ENCODE peak calls at places on chromosomes 2 and 18, in four cellular contexts. H, E, C and Y are unnamed samples.

GRCh38 chr2:68765739-68766377 is 31.2 kb downstream of the ARHGAP25 start:
- DNase-seq in H (no peak), E (peak; percentile 58), C (no peak), Y (no peak)

GRCh38 chr18:43780782-43781340 is 503.6 kb upstream of the SYT4 start:
- DNase-seq in H (peak; percentile 49), E (no peak), C (peak; percentile 16), Y (peak; percentile 67)

GRCh38 chr2:223681125-223681524 is 79.0 kb upstream of the SCG2 start:
- DNase-seq in H (no peak), E (no peak), C (no peak), Y (no peak)

GRCh38 chr2:173657996-173658717 is 303.5 kb downstream of the CDCA7 start:
- DNase-seq in H (peak; percentile 95), E (no peak), C (peak; percentile 92), Y (peak; percentile 80)

GRCh38 chr18:8005870-8006269 is 438.8 kb downstream of the PTPRM start:
- DNase-seq in H (no peak), E (no peak), C (no peak), Y (no peak)

GRCh38 chr2:164178835-164179470 is 442.3 kb downstream of the GRB14 start:
- DNase-seq in H (no peak), E (no peak), C (no peak), Y (no peak)

GRCh38 chr18:59712311-59712710 is 15.1 kb upstream of the CCBE1 start:
- DNase-seq in H (no peak), E (no peak), C (no peak), Y (no peak)

GRCh38 chr2:237924164-237924534 is 42.7 kb upstream of the UBE2F start:
- DNase-seq in H (no peak), E (no peak), C (no peak), Y (no peak)

GRCh38 chr2:86216577-86217555 is 17.6 kb downstream of the MRPL35 start:
- DNase-seq in H (no peak), E (no peak), C (peak; percentile 54), Y (no peak)

GRCh38 chr2:241871538-241872312 is 2.2 kb downstream of the RTP5 start:
- DNase-seq in H (no peak), E (no peak), C (no peak), Y (no peak)

GRCh38 chr18:78080081-78080480 is 830.4 kb downstream of the GALR1 start:
- DNase-seq in H (no peak), E (no peak), C (no peak), Y (no peak)

GRCh38 chr2:241802421-241802749 is 6.6 kb upstream of the NEU4 start:
- DNase-seq in H (no peak), E (no peak), C (no peak), Y (no peak)

GRCh38 chr18:44895176-44895798 is 214.6 kb downstream of the SETBP1 start:
- DNase-seq in H (peak; percentile 55), E (peak; percentile 46), C (peak; percentile 76), Y (peak; percentile 25)

GRCh38 chr2:29309090-29310054 is 194.2 kb downstream of the CLIP4 start:
- DNase-seq in H (peak; percentile 47), E (peak; percentile 67), C (peak; percentile 74), Y (peak; percentile 27)

GRCh38 chr2:240340361-240340761 is 95.1 kb upstream of the GPC1 start:
- DNase-seq in H (no peak), E (no peak), C (no peak), Y (no peak)

GRCh38 chr2:121283670-121284245 is 1.2 kb downstream of the TFCP2L1 start:
- DNase-seq in H (no peak), E (no peak), C (no peak), Y (no peak)

GRCh38 chr2:237456200-237456731 is 30.8 kb upstream of the MLPH start:
- DNase-seq in H (peak; percentile 77), E (no peak), C (peak; percentile 72), Y (no peak)

GRCh38 chr2:89829828-89830227 is 1138.4 kb downstream of the RPIA start:
- DNase-seq in H (no peak), E (no peak), C (no peak), Y (no peak)

GRCh38 chr18:13320133-13320532 is 101.6 kb downstream of the LDLRAD4 start:
- DNase-seq in H (no peak), E (no peak), C (no peak), Y (no peak)

GRCh38 chr18:79395761-79396404 is at the start of gene NFATC1:
- DNase-seq in H (peak; percentile 42), E (peak; percentile 61), C (peak; percentile 63), Y (no peak)

GRCh38 chr2:178514664-178515063 is 34.4 kb downstream of the PLEKHA3 start:
- DNase-seq in H (peak; percentile 47), E (no peak), C (peak; percentile 31), Y (no peak)

GRCh38 chr18:9842446-9842845 is 43.3 kb upstream of the TXNDC2 start:
- DNase-seq in H (no peak), E (no peak), C (no peak), Y (no peak)

GRCh38 chr2:108579631-108580030 is 45.4 kb downstream of the LIMS1 start:
- DNase-seq in H (peak; percentile 33), E (no peak), C (no peak), Y (no peak)

GRCh38 chr2:121804340-121804739 is 48.9 kb downstream of the TSN start:
- DNase-seq in H (no peak), E (peak; percentile 89), C (no peak), Y (no peak)

GRCh38 chr18:32271649-32272324 is 81.9 kb downstream of the MEP1B start:
- DNase-seq in H (peak; percentile 10), E (peak; percentile 14), C (peak; percentile 72), Y (peak; percentile 20)

GRCh38 chr2:74226648-74227213 is 28.3 kb downstream of the MTHFD2 start:
- DNase-seq in H (no peak), E (no peak), C (peak; percentile 26), Y (no peak)

GRCh38 chr18:21260621-21261020 is 18.6 kb downstream of the GREB1L start:
- DNase-seq in H (no peak), E (no peak), C (no peak), Y (no peak)

DNA sequence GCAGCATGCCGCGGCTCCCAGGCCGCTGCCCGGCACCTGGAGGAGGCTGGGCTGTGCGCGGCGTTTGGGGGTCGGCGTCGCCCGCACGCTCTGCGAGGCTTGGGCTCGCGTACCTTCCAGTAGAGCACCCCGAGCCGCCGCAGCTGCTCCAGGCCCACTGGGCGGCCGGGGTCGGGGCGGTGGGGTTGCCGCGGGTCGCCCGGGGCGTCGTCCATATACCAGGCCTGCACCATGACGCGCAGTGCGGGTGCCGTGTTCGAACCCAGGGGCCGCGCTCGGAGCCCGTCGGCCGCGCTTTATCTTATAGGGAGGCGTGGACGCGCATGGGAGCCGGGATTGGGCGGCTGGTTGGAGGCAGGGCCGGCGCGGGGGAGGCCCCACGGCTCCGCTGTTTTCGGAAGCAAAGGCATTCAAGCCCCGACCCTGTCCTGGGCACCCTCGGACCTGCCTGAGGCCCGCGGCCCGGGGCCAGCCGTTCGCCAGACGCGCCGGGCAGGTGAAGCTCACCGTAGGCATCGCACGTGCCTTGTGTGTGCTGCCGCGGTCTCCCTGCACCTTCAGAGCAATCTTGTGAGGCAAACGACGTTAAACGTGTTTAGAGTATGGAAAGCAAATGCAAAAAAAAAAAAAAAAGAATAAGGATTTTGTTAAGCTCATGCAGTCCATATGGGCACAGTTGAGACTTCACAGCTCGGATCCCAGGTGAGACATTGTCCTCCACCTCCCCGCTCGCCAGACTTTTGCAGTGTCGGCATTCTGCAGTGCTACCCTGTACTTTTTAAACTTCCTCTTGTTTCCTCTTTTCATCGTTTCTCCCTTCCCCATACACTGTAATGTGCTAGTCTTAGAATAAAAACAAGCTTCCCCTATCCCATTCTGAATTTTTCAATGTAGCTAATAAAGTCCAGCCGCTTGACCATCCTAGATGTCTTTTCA is at the start of gene ADI1:
- DNase-seq in H (peak; percentile 74), E (peak; percentile 77), C (peak; percentile 73), Y (no peak)
- H3K4me3 ChIP-seq in H (peak within 1 kb of the TSS; percentile 82), E (peak within 1 kb of the TSS; percentile 81), C (peak within 1 kb of the TSS; percentile 87), Y (peak within 1 kb of the TSS; percentile 93)

DNA sequence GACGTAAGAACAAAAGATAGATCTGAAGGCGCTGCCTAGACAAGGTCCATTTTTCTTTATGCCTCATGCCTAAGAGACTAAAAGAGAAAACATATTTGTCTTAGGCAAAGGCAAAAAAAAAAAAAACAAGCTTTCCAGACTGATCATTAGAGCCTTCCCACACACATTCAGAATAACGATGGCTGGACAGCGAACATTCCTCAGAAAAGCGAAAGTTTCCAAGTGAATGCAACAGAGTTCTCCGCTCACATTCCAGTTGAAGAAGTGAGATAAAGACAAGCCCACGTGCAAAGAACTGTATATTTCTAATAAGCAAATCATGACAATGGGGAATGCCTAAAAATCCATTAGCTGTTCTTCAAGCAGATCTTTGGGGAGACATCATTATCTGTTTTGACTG is 347.9 kb downstream of the METTL4 start:
- DNase-seq in H (no peak), E (no peak), C (peak; percentile 75), Y (no peak)
- H3K4me3 ChIP-seq in H (peak overlapping the region; percentile 3), E (no peak overlapping the region), C (peak overlapping the region; percentile 62), Y (no peak overlapping the region)

GRCh38 chr2:239275037-239275685 is 125.7 kb downstream of the HDAC4 start:
- DNase-seq in H (peak; percentile 96), E (no peak), C (peak; percentile 96), Y (peak; percentile 97)

GRCh38 chr2:239272626-239273025 is 128.2 kb downstream of the HDAC4 start:
- DNase-seq in H (no peak), E (no peak), C (no peak), Y (no peak)

GRCh38 chr2:239271471-239272255 is 129.2 kb downstream of the HDAC4 start:
- DNase-seq in H (peak; percentile 30), E (no peak), C (peak; percentile 44), Y (no peak)

GRCh38 chr2:239274391-239275001 is 126.3 kb downstream of the HDAC4 start:
- DNase-seq in H (peak; percentile 41), E (no peak), C (peak; percentile 64), Y (peak; percentile 33)

DNA sequence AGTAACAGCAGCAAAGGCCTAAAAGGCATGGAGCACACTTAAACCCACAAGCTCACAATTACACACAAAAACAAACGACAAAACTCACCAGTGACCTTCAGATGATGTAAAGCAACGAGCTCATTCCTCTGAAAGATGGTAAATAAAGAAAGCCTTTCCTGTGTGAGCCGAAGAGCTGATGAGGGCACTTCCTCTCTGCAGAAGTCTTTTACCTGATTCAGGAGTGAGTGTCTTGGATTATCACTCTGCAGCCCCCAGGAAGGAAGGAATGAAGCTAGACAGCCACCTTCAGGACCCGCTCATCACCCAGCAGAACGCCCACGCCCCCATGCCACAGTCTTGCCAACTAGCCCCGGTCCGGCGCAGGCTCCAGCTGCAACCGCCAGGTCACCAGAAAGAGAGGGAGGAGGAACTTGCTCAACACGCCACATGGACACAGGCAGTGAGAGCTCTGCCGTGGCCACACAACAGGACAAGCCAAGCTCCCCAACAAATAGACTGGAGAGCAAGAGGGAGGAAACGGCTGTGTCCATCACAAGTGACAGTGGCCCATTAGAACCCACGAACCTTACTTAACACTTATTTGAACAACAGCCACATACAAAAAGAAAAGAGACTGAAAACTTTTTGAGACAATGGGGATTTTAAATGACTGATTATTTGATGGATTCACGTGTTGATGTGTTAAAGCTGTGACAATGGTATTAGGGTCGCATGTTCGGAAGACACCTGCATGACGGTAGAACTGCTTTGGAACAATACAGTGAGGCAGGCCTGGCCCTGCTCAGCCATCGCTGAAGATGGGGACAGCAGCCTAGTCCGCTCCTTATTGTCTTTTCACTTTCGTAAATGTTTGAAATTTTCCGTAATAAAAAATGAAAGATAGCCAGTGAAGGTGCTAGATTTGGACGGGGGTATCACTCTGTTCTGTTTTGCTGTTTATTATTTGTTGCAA is 127.3 kb downstream of the HDAC4 start:
- DNase-seq in H (no peak), E (no peak), C (no peak), Y (no peak)
- H3K4me3 ChIP-seq in H (no peak overlapping the region), E (no peak overlapping the region), C (no peak overlapping the region), Y (no peak overlapping the region)

DNA sequence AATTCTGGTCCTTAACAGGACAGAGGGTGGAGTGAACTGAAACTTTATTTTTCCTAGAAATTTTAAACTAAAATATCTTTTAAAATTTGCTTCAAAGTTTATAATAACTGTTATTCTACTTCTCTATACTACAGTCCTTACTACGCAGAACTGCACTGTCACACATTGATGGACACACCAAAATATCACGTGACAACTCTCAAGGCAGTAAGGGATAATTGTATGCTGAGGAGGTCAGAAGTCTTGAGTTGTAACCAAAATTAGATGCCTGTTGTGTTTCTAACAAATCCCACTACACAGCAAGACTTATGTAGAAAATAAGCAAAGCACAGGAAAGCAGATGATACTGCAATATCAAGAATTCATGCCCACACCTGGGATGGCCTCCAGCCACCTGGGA is 76.3 kb downstream of the CHST9 start:
- DNase-seq in H (no peak), E (no peak), C (no peak), Y (no peak)
- H3K4me3 ChIP-seq in H (no peak overlapping the region), E (no peak overlapping the region), C (no peak overlapping the region), Y (no peak overlapping the region)